ENCODE peak calls at places on chromosome 17, in four cellular contexts. One of them, this sample, is unnamed.

GRCh38 chr17:79955961-79956735 is 79.5 kb downstream of the TBC1D16 start:
- DNase-seq in foreskin fibroblast: no peak
- DNase-seq in activated CD4-positive, alpha-beta T cell treated with anti-CD3 and anti-CD28 coated beads, Interleukin-2, amount 50 U/mL, for 1 hour: no peak
- DNase-seq in ELF-1: no peak
- DNase-seq in this sample: no peak

GRCh38 chr17:32593003-32593402 is 106.2 kb downstream of the CDK5R1 start:
- DNase-seq in foreskin fibroblast: no peak
- DNase-seq in ELF-1: no peak
- DNase-seq in activated CD4-positive, alpha-beta T cell treated with anti-CD3 and anti-CD28 coated beads, Interleukin-2, amount 50 U/mL, for 1 hour: no peak
- DNase-seq in this sample: no peak

GRCh38 chr17:75759457-75759856 is 5.5 kb downstream of the GALK1 start:
- DNase-seq in ELF-1: no peak
- DNase-seq in activated CD4-positive, alpha-beta T cell treated with anti-CD3 and anti-CD28 coated beads, Interleukin-2, amount 50 U/mL, for 1 hour: no peak
- DNase-seq in foreskin fibroblast: no peak
- DNase-seq in this sample: no peak

GRCh38 chr17:34782271-34782670 is 179.0 kb downstream of the CCT6B start:
- DNase-seq in activated CD4-positive, alpha-beta T cell treated with anti-CD3 and anti-CD28 coated beads, Interleukin-2, amount 50 U/mL, for 1 hour: no peak
- DNase-seq in foreskin fibroblast: no peak
- DNase-seq in ELF-1: no peak
- DNase-seq in this sample: no peak

GRCh38 chr17:32569171-32570080 is 82.6 kb downstream of the CDK5R1 start:
- DNase-seq in foreskin fibroblast: no peak
- DNase-seq in ELF-1: no peak
- DNase-seq in activated CD4-positive, alpha-beta T cell treated with anti-CD3 and anti-CD28 coated beads, Interleukin-2, amount 50 U/mL, for 1 hour: no peak
- DNase-seq in this sample: no peak

GRCh38 chr17:57819273-57819672 is 30.6 kb downstream of the MRPS23 start:
- DNase-seq in foreskin fibroblast: no peak
- DNase-seq in ELF-1: no peak
- DNase-seq in activated CD4-positive, alpha-beta T cell treated with anti-CD3 and anti-CD28 coated beads, Interleukin-2, amount 50 U/mL, for 1 hour: no peak
- DNase-seq in this sample: no peak

GRCh38 chr17:28693866-28694265 is 17.8 kb downstream of the PROCA1 start:
- DNase-seq in ELF-1: no peak
- DNase-seq in activated CD4-positive, alpha-beta T cell treated with anti-CD3 and anti-CD28 coated beads, Interleukin-2, amount 50 U/mL, for 1 hour: no peak
- DNase-seq in foreskin fibroblast: no peak
- DNase-seq in this sample: no peak

GRCh38 chr17:36972186-36972686 is 23.5 kb downstream of the AATF start:
- DNase-seq in ELF-1: no peak
- DNase-seq in activated CD4-positive, alpha-beta T cell treated with anti-CD3 and anti-CD28 coated beads, Interleukin-2, amount 50 U/mL, for 1 hour: no peak
- DNase-seq in foreskin fibroblast: no peak
- DNase-seq in this sample: no peak

GRCh38 chr17:47197821-47198220 is 8.7 kb upstream of the CDC27 start:
- DNase-seq in foreskin fibroblast: no peak
- DNase-seq in ELF-1: no peak
- DNase-seq in activated CD4-positive, alpha-beta T cell treated with anti-CD3 and anti-CD28 coated beads, Interleukin-2, amount 50 U/mL, for 1 hour: no peak
- DNase-seq in this sample: no peak

GRCh38 chr17:4329838-4330237 is 36.6 kb downstream of the UBE2G1 start:
- DNase-seq in foreskin fibroblast: peak
- DNase-seq in ELF-1: no peak
- DNase-seq in activated CD4-positive, alpha-beta T cell treated with anti-CD3 and anti-CD28 coated beads, Interleukin-2, amount 50 U/mL, for 1 hour: no peak
- DNase-seq in this sample: peak

GRCh38 chr17:17935321-17936271 is 36.6 kb downstream of the TOM1L2 start:
- DNase-seq in ELF-1: peak
- DNase-seq in foreskin fibroblast: peak
- DNase-seq in activated CD4-positive, alpha-beta T cell treated with anti-CD3 and anti-CD28 coated beads, Interleukin-2, amount 50 U/mL, for 1 hour: no peak
- DNase-seq in this sample: peak

GRCh38 chr17:77180503-77181330 is 39.9 kb downstream of the SEC14L1 start:
- DNase-seq in foreskin fibroblast: no peak
- DNase-seq in activated CD4-positive, alpha-beta T cell treated with anti-CD3 and anti-CD28 coated beads, Interleukin-2, amount 50 U/mL, for 1 hour: no peak
- DNase-seq in ELF-1: no peak
- DNase-seq in this sample: no peak

GRCh38 chr17:74042744-74043486 is 160.6 kb upstream of the RPL38 start:
- DNase-seq in foreskin fibroblast: peak
- DNase-seq in ELF-1: peak
- DNase-seq in activated CD4-positive, alpha-beta T cell treated with anti-CD3 and anti-CD28 coated beads, Interleukin-2, amount 50 U/mL, for 1 hour: no peak
- DNase-seq in this sample: no peak

GRCh38 chr17:35376245-35376644 is 2.8 kb upstream of the SLFN11 start:
- DNase-seq in ELF-1: no peak
- DNase-seq in foreskin fibroblast: peak
- DNase-seq in activated CD4-positive, alpha-beta T cell treated with anti-CD3 and anti-CD28 coated beads, Interleukin-2, amount 50 U/mL, for 1 hour: no peak
- DNase-seq in this sample: peak

GRCh38 chr17:60862482-60862881 is 184.8 kb downstream of the BCAS3 start:
- DNase-seq in foreskin fibroblast: no peak
- DNase-seq in activated CD4-positive, alpha-beta T cell treated with anti-CD3 and anti-CD28 coated beads, Interleukin-2, amount 50 U/mL, for 1 hour: no peak
- DNase-seq in ELF-1: no peak
- DNase-seq in this sample: no peak

GRCh38 chr17:42531455-42532354 is 4.3 kb upstream of the NAGLU start:
- DNase-seq in activated CD4-positive, alpha-beta T cell treated with anti-CD3 and anti-CD28 coated beads, Interleukin-2, amount 50 U/mL, for 1 hour: peak
- DNase-seq in foreskin fibroblast: no peak
- DNase-seq in ELF-1: peak
- DNase-seq in this sample: peak